ENCODE peak calls at places on chromosomes 2 and 18, in ten cellular contexts. One of them, this sample, is unnamed.

GRCh38 chr2:98474979-98475632 is 30.4 kb downstream of the INPP4A start:
- DNase-seq in anterior cingulate cortex: no peak
- DNase-seq in left lung: no peak
- DNase-seq in GM10248: no peak
- DNase-seq in iris pigment epithelial cell: no peak
- DNase-seq in non-pigmented ciliary epithelial cell: no peak
- DNase-seq in activated CD4-positive, CD25-positive, alpha-beta regulatory T cell treated with anti-CD3 and anti-CD28 coated beads, Interleukin-2, amount 50 U/mL, for 72 hours: no peak
- DNase-seq in activated CD4-positive, alpha-beta T cell treated with anti-CD3 and anti-CD28 coated beads, Interleukin-2, amount 50 U/mL, for 1 hour: no peak
- DNase-seq in D341Med: no peak
- DNase-seq in upper lobe of right lung: no peak
- DNase-seq in this sample: no peak

GRCh38 chr2:82839046-82839445 is 1620.0 kb downstream of the SUCLG1 start:
- DNase-seq in anterior cingulate cortex: no peak
- DNase-seq in left lung: no peak
- DNase-seq in GM10248: no peak
- DNase-seq in iris pigment epithelial cell: peak; percentile 19
- DNase-seq in non-pigmented ciliary epithelial cell: no peak
- DNase-seq in activated CD4-positive, CD25-positive, alpha-beta regulatory T cell treated with anti-CD3 and anti-CD28 coated beads, Interleukin-2, amount 50 U/mL, for 72 hours: no peak
- DNase-seq in activated CD4-positive, alpha-beta T cell treated with anti-CD3 and anti-CD28 coated beads, Interleukin-2, amount 50 U/mL, for 1 hour: no peak
- DNase-seq in D341Med: no peak
- DNase-seq in upper lobe of right lung: no peak
- DNase-seq in this sample: no peak

GRCh38 chr18:24656571-24656971 is 196.1 kb downstream of the HRH4 start:
- DNase-seq in anterior cingulate cortex: no peak
- DNase-seq in left lung: no peak
- DNase-seq in GM10248: no peak
- DNase-seq in iris pigment epithelial cell: peak; percentile 1
- DNase-seq in non-pigmented ciliary epithelial cell: no peak
- DNase-seq in activated CD4-positive, CD25-positive, alpha-beta regulatory T cell treated with anti-CD3 and anti-CD28 coated beads, Interleukin-2, amount 50 U/mL, for 72 hours: no peak
- DNase-seq in activated CD4-positive, alpha-beta T cell treated with anti-CD3 and anti-CD28 coated beads, Interleukin-2, amount 50 U/mL, for 1 hour: no peak
- DNase-seq in D341Med: no peak
- DNase-seq in upper lobe of right lung: no peak
- DNase-seq in this sample: no peak

GRCh38 chr18:46001074-46001473 is 33.9 kb upstream of the EPG5 start:
- DNase-seq in anterior cingulate cortex: no peak
- DNase-seq in left lung: no peak
- DNase-seq in GM10248: no peak
- DNase-seq in iris pigment epithelial cell: no peak
- DNase-seq in non-pigmented ciliary epithelial cell: no peak
- DNase-seq in activated CD4-positive, CD25-positive, alpha-beta regulatory T cell treated with anti-CD3 and anti-CD28 coated beads, Interleukin-2, amount 50 U/mL, for 72 hours: no peak
- DNase-seq in activated CD4-positive, alpha-beta T cell treated with anti-CD3 and anti-CD28 coated beads, Interleukin-2, amount 50 U/mL, for 1 hour: no peak
- DNase-seq in D341Med: no peak
- DNase-seq in upper lobe of right lung: no peak
- DNase-seq in this sample: no peak

GRCh38 chr2:49686897-49687442 is 532.7 kb upstream of the FSHR start:
- DNase-seq in anterior cingulate cortex: no peak
- DNase-seq in left lung: no peak
- DNase-seq in GM10248: no peak
- DNase-seq in iris pigment epithelial cell: no peak
- DNase-seq in non-pigmented ciliary epithelial cell: no peak
- DNase-seq in activated CD4-positive, CD25-positive, alpha-beta regulatory T cell treated with anti-CD3 and anti-CD28 coated beads, Interleukin-2, amount 50 U/mL, for 72 hours: no peak
- DNase-seq in activated CD4-positive, alpha-beta T cell treated with anti-CD3 and anti-CD28 coated beads, Interleukin-2, amount 50 U/mL, for 1 hour: no peak
- DNase-seq in D341Med: no peak
- DNase-seq in upper lobe of right lung: no peak
- DNase-seq in this sample: no peak

GRCh38 chr2:195304310-195304709 is 352.7 kb upstream of the SLC39A10 start:
- DNase-seq in anterior cingulate cortex: no peak
- DNase-seq in left lung: no peak
- DNase-seq in GM10248: no peak
- DNase-seq in iris pigment epithelial cell: peak; percentile 29
- DNase-seq in non-pigmented ciliary epithelial cell: no peak
- DNase-seq in activated CD4-positive, CD25-positive, alpha-beta regulatory T cell treated with anti-CD3 and anti-CD28 coated beads, Interleukin-2, amount 50 U/mL, for 72 hours: no peak
- DNase-seq in activated CD4-positive, alpha-beta T cell treated with anti-CD3 and anti-CD28 coated beads, Interleukin-2, amount 50 U/mL, for 1 hour: no peak
- DNase-seq in D341Med: no peak
- DNase-seq in upper lobe of right lung: no peak
- DNase-seq in this sample: no peak

GRCh38 chr2:62305421-62306176 is 109.7 kb downstream of the B3GNT2 start:
- DNase-seq in anterior cingulate cortex: no peak
- DNase-seq in left lung: no peak
- DNase-seq in GM10248: no peak
- DNase-seq in iris pigment epithelial cell: no peak
- DNase-seq in non-pigmented ciliary epithelial cell: no peak
- DNase-seq in activated CD4-positive, CD25-positive, alpha-beta regulatory T cell treated with anti-CD3 and anti-CD28 coated beads, Interleukin-2, amount 50 U/mL, for 72 hours: peak; percentile 59
- DNase-seq in activated CD4-positive, alpha-beta T cell treated with anti-CD3 and anti-CD28 coated beads, Interleukin-2, amount 50 U/mL, for 1 hour: peak; percentile 16
- DNase-seq in D341Med: no peak
- DNase-seq in upper lobe of right lung: no peak
- DNase-seq in this sample: no peak

GRCh38 chr2:157473585-157473984 is 29.7 kb upstream of the CYTIP start:
- DNase-seq in anterior cingulate cortex: no peak
- DNase-seq in left lung: no peak
- DNase-seq in GM10248: no peak
- DNase-seq in iris pigment epithelial cell: no peak
- DNase-seq in non-pigmented ciliary epithelial cell: no peak
- DNase-seq in activated CD4-positive, CD25-positive, alpha-beta regulatory T cell treated with anti-CD3 and anti-CD28 coated beads, Interleukin-2, amount 50 U/mL, for 72 hours: no peak
- DNase-seq in activated CD4-positive, alpha-beta T cell treated with anti-CD3 and anti-CD28 coated beads, Interleukin-2, amount 50 U/mL, for 1 hour: no peak
- DNase-seq in D341Med: no peak
- DNase-seq in upper lobe of right lung: no peak
- DNase-seq in this sample: no peak

GRCh38 chr18:63155169-63155852 is 164.3 kb downstream of the BCL2 start:
- DNase-seq in anterior cingulate cortex: no peak
- DNase-seq in left lung: peak; percentile 70
- DNase-seq in GM10248: peak; percentile 62
- DNase-seq in iris pigment epithelial cell: no peak
- DNase-seq in non-pigmented ciliary epithelial cell: no peak
- DNase-seq in activated CD4-positive, CD25-positive, alpha-beta regulatory T cell treated with anti-CD3 and anti-CD28 coated beads, Interleukin-2, amount 50 U/mL, for 72 hours: peak; percentile 79
- DNase-seq in activated CD4-positive, alpha-beta T cell treated with anti-CD3 and anti-CD28 coated beads, Interleukin-2, amount 50 U/mL, for 1 hour: peak; percentile 74
- DNase-seq in D341Med: peak; percentile 89
- DNase-seq in upper lobe of right lung: peak; percentile 79
- DNase-seq in this sample: no peak

GRCh38 chr2:210086292-210086691 is 83.9 kb downstream of the RPE start:
- DNase-seq in anterior cingulate cortex: no peak
- DNase-seq in left lung: no peak
- DNase-seq in GM10248: no peak
- DNase-seq in iris pigment epithelial cell: peak; percentile 46
- DNase-seq in non-pigmented ciliary epithelial cell: no peak
- DNase-seq in activated CD4-positive, CD25-positive, alpha-beta regulatory T cell treated with anti-CD3 and anti-CD28 coated beads, Interleukin-2, amount 50 U/mL, for 72 hours: no peak
- DNase-seq in activated CD4-positive, alpha-beta T cell treated with anti-CD3 and anti-CD28 coated beads, Interleukin-2, amount 50 U/mL, for 1 hour: no peak
- DNase-seq in D341Med: no peak
- DNase-seq in upper lobe of right lung: no peak
- DNase-seq in this sample: no peak

GRCh38 chr2:240702640-240703011 is 11.0 kb downstream of the AQP12A start:
- DNase-seq in anterior cingulate cortex: no peak
- DNase-seq in left lung: peak; percentile 18
- DNase-seq in GM10248: no peak
- DNase-seq in iris pigment epithelial cell: no peak
- DNase-seq in non-pigmented ciliary epithelial cell: no peak
- DNase-seq in activated CD4-positive, CD25-positive, alpha-beta regulatory T cell treated with anti-CD3 and anti-CD28 coated beads, Interleukin-2, amount 50 U/mL, for 72 hours: no peak
- DNase-seq in activated CD4-positive, alpha-beta T cell treated with anti-CD3 and anti-CD28 coated beads, Interleukin-2, amount 50 U/mL, for 1 hour: no peak
- DNase-seq in D341Med: no peak
- DNase-seq in upper lobe of right lung: no peak
- DNase-seq in this sample: no peak

GRCh38 chr2:55961318-55961911 is 37.8 kb upstream of the EFEMP1 start:
- DNase-seq in anterior cingulate cortex: no peak
- DNase-seq in left lung: no peak
- DNase-seq in GM10248: peak; percentile 22
- DNase-seq in iris pigment epithelial cell: peak; percentile 81
- DNase-seq in non-pigmented ciliary epithelial cell: no peak
- DNase-seq in activated CD4-positive, CD25-positive, alpha-beta regulatory T cell treated with anti-CD3 and anti-CD28 coated beads, Interleukin-2, amount 50 U/mL, for 72 hours: no peak
- DNase-seq in activated CD4-positive, alpha-beta T cell treated with anti-CD3 and anti-CD28 coated beads, Interleukin-2, amount 50 U/mL, for 1 hour: no peak
- DNase-seq in D341Med: peak; percentile 37
- DNase-seq in upper lobe of right lung: no peak
- DNase-seq in this sample: no peak

GRCh38 chr18:13181765-13182164 is 36.8 kb upstream of the LDLRAD4 start:
- DNase-seq in anterior cingulate cortex: no peak
- DNase-seq in left lung: no peak
- DNase-seq in GM10248: no peak
- DNase-seq in iris pigment epithelial cell: no peak
- DNase-seq in non-pigmented ciliary epithelial cell: no peak
- DNase-seq in activated CD4-positive, CD25-positive, alpha-beta regulatory T cell treated with anti-CD3 and anti-CD28 coated beads, Interleukin-2, amount 50 U/mL, for 72 hours: no peak
- DNase-seq in activated CD4-positive, alpha-beta T cell treated with anti-CD3 and anti-CD28 coated beads, Interleukin-2, amount 50 U/mL, for 1 hour: no peak
- DNase-seq in D341Med: no peak
- DNase-seq in upper lobe of right lung: no peak
- DNase-seq in this sample: no peak

GRCh38 chr2:60926751-60927568 is 45.6 kb downstream of the REL start:
- DNase-seq in anterior cingulate cortex: no peak
- DNase-seq in left lung: no peak
- DNase-seq in GM10248: no peak
- DNase-seq in iris pigment epithelial cell: peak; percentile 88
- DNase-seq in non-pigmented ciliary epithelial cell: no peak
- DNase-seq in activated CD4-positive, CD25-positive, alpha-beta regulatory T cell treated with anti-CD3 and anti-CD28 coated beads, Interleukin-2, amount 50 U/mL, for 72 hours: no peak
- DNase-seq in activated CD4-positive, alpha-beta T cell treated with anti-CD3 and anti-CD28 coated beads, Interleukin-2, amount 50 U/mL, for 1 hour: no peak
- DNase-seq in D341Med: no peak
- DNase-seq in upper lobe of right lung: no peak
- DNase-seq in this sample: no peak

GRCh38 chr18:48607049-48607984 is 68.5 kb downstream of the CTIF start:
- DNase-seq in anterior cingulate cortex: no peak
- DNase-seq in left lung: peak; percentile 60
- DNase-seq in GM10248: no peak
- DNase-seq in iris pigment epithelial cell: peak; percentile 92
- DNase-seq in non-pigmented ciliary epithelial cell: peak; percentile 59
- DNase-seq in activated CD4-positive, CD25-positive, alpha-beta regulatory T cell treated with anti-CD3 and anti-CD28 coated beads, Interleukin-2, amount 50 U/mL, for 72 hours: no peak
- DNase-seq in activated CD4-positive, alpha-beta T cell treated with anti-CD3 and anti-CD28 coated beads, Interleukin-2, amount 50 U/mL, for 1 hour: no peak
- DNase-seq in D341Med: no peak
- DNase-seq in upper lobe of right lung: no peak
- DNase-seq in this sample: no peak

GRCh38 chr2:201151127-201152074 is 31.5 kb upstream of the CASP10 start:
- DNase-seq in anterior cingulate cortex: no peak
- DNase-seq in left lung: no peak
- DNase-seq in GM10248: peak; percentile 63
- DNase-seq in iris pigment epithelial cell: peak; percentile 88
- DNase-seq in non-pigmented ciliary epithelial cell: peak; percentile 79
- DNase-seq in activated CD4-positive, CD25-positive, alpha-beta regulatory T cell treated with anti-CD3 and anti-CD28 coated beads, Interleukin-2, amount 50 U/mL, for 72 hours: no peak
- DNase-seq in activated CD4-positive, alpha-beta T cell treated with anti-CD3 and anti-CD28 coated beads, Interleukin-2, amount 50 U/mL, for 1 hour: no peak
- DNase-seq in D341Med: no peak
- DNase-seq in upper lobe of right lung: no peak
- DNase-seq in this sample: no peak

GRCh38 chr18:75132931-75133525 is 75.9 kb downstream of the PTGR3 start:
- DNase-seq in anterior cingulate cortex: no peak
- DNase-seq in left lung: no peak
- DNase-seq in GM10248: no peak
- DNase-seq in iris pigment epithelial cell: no peak
- DNase-seq in non-pigmented ciliary epithelial cell: no peak
- DNase-seq in activated CD4-positive, CD25-positive, alpha-beta regulatory T cell treated with anti-CD3 and anti-CD28 coated beads, Interleukin-2, amount 50 U/mL, for 72 hours: no peak
- DNase-seq in activated CD4-positive, alpha-beta T cell treated with anti-CD3 and anti-CD28 coated beads, Interleukin-2, amount 50 U/mL, for 1 hour: no peak
- DNase-seq in D341Med: peak; percentile 26
- DNase-seq in upper lobe of right lung: no peak
- DNase-seq in this sample: peak; percentile 31

GRCh38 chr2:10305254-10305635 is 2.5 kb downstream of the HPCAL1 start:
- DNase-seq in anterior cingulate cortex: no peak
- DNase-seq in left lung: no peak
- DNase-seq in GM10248: no peak
- DNase-seq in iris pigment epithelial cell: peak; percentile 12
- DNase-seq in non-pigmented ciliary epithelial cell: no peak
- DNase-seq in activated CD4-positive, CD25-positive, alpha-beta regulatory T cell treated with anti-CD3 and anti-CD28 coated beads, Interleukin-2, amount 50 U/mL, for 72 hours: no peak
- DNase-seq in activated CD4-positive, alpha-beta T cell treated with anti-CD3 and anti-CD28 coated beads, Interleukin-2, amount 50 U/mL, for 1 hour: peak; percentile 29
- DNase-seq in D341Med: no peak
- DNase-seq in upper lobe of right lung: no peak
- DNase-seq in this sample: no peak

GRCh38 chr18:36711813-36712444 is 116.9 kb downstream of the TPGS2 start:
- DNase-seq in anterior cingulate cortex: no peak
- DNase-seq in left lung: no peak
- DNase-seq in GM10248: no peak
- DNase-seq in iris pigment epithelial cell: peak; percentile 68
- DNase-seq in non-pigmented ciliary epithelial cell: peak; percentile 70
- DNase-seq in activated CD4-positive, CD25-positive, alpha-beta regulatory T cell treated with anti-CD3 and anti-CD28 coated beads, Interleukin-2, amount 50 U/mL, for 72 hours: no peak
- DNase-seq in activated CD4-positive, alpha-beta T cell treated with anti-CD3 and anti-CD28 coated beads, Interleukin-2, amount 50 U/mL, for 1 hour: no peak
- DNase-seq in D341Med: no peak
- DNase-seq in upper lobe of right lung: no peak
- DNase-seq in this sample: no peak

This sample was measured in type B pancreatic cell.